ENCODE peak calls at places on chromosomes 5 and 9, in seven cellular contexts. One of them, this sample, is unnamed.

GRCh38 chr5:174608631-174609097 is 115.7 kb upstream of the MSX2 start:
- DNase-seq in keratinocyte: peak; percentile 40
- DNase-seq in neural crest cell: no peak
- DNase-seq in choroid plexus epithelial cell: no peak
- DNase-seq in endothelial cell: no peak
- DNase-seq in GM20000: no peak
- DNase-seq in tibial nerve: peak; percentile 14
- DNase-seq in this sample: no peak

GRCh38 chr5:22625451-22625850 is 227.7 kb downstream of the CDH12 start:
- DNase-seq in neural crest cell: no peak
- DNase-seq in endothelial cell: no peak
- DNase-seq in keratinocyte: no peak
- DNase-seq in tibial nerve: no peak
- DNase-seq in choroid plexus epithelial cell: no peak
- DNase-seq in GM20000: no peak
- DNase-seq in this sample: no peak

GRCh38 chr9:127976498-127976897 is 4.3 kb downstream of the EEIG1 start:
- DNase-seq in GM20000: no peak
- DNase-seq in neural crest cell: no peak
- DNase-seq in choroid plexus epithelial cell: no peak
- DNase-seq in keratinocyte: no peak
- DNase-seq in tibial nerve: no peak
- DNase-seq in endothelial cell: no peak
- DNase-seq in this sample: no peak

GRCh38 chr5:150017606-150018005 is 17.1 kb downstream of the HMGXB3 start:
- DNase-seq in keratinocyte: no peak
- DNase-seq in neural crest cell: no peak
- DNase-seq in tibial nerve: no peak
- DNase-seq in GM20000: no peak
- DNase-seq in endothelial cell: no peak
- DNase-seq in choroid plexus epithelial cell: no peak
- DNase-seq in this sample: no peak

GRCh38 chr9:114696814-114697544 is 15.0 kb upstream of the TEX48 start:
- DNase-seq in neural crest cell: no peak
- DNase-seq in choroid plexus epithelial cell: peak; percentile 34
- DNase-seq in endothelial cell: no peak
- DNase-seq in GM20000: peak; percentile 71
- DNase-seq in tibial nerve: no peak
- DNase-seq in keratinocyte: no peak
- DNase-seq in this sample: peak; percentile 71

GRCh38 chr5:135386886-135387628 is 12.0 kb downstream of the MACROH2A1 start:
- DNase-seq in keratinocyte: peak; percentile 83
- DNase-seq in GM20000: no peak
- DNase-seq in choroid plexus epithelial cell: peak; percentile 97
- DNase-seq in tibial nerve: peak; percentile 59
- DNase-seq in neural crest cell: no peak
- DNase-seq in endothelial cell: no peak
- DNase-seq in this sample: no peak

GRCh38 chr5:90558344-90559192 is at the start of gene ADGRV1:
- DNase-seq in choroid plexus epithelial cell: peak; percentile 42
- DNase-seq in neural crest cell: peak; percentile 85
- DNase-seq in keratinocyte: no peak
- DNase-seq in endothelial cell: peak; percentile 94
- DNase-seq in GM20000: peak; percentile 31
- DNase-seq in tibial nerve: peak; percentile 8
- DNase-seq in this sample: peak; percentile 28

GRCh38 chr5:136781464-136781863 is 416.1 kb upstream of the TRPC7 start:
- DNase-seq in tibial nerve: no peak
- DNase-seq in keratinocyte: no peak
- DNase-seq in GM20000: no peak
- DNase-seq in choroid plexus epithelial cell: peak; percentile 75
- DNase-seq in neural crest cell: no peak
- DNase-seq in endothelial cell: no peak
- DNase-seq in this sample: no peak

GRCh38 chr5:120436996-120437395 is 27.1 kb upstream of the PRR16 start:
- DNase-seq in endothelial cell: no peak
- DNase-seq in tibial nerve: no peak
- DNase-seq in choroid plexus epithelial cell: peak; percentile 38
- DNase-seq in GM20000: no peak
- DNase-seq in keratinocyte: no peak
- DNase-seq in neural crest cell: no peak
- DNase-seq in this sample: no peak

GRCh38 chr9:110351009-110351467 is 13.4 kb upstream of the TXNDC8 start:
- DNase-seq in choroid plexus epithelial cell: peak; percentile 64
- DNase-seq in GM20000: no peak
- DNase-seq in endothelial cell: no peak
- DNase-seq in keratinocyte: peak; percentile 45
- DNase-seq in tibial nerve: no peak
- DNase-seq in neural crest cell: no peak
- DNase-seq in this sample: no peak

GRCh38 chr9:127767909-127768331 is 10.5 kb downstream of the SH2D3C start:
- DNase-seq in GM20000: no peak
- DNase-seq in tibial nerve: no peak
- DNase-seq in endothelial cell: peak; percentile 47
- DNase-seq in keratinocyte: no peak
- DNase-seq in neural crest cell: no peak
- DNase-seq in choroid plexus epithelial cell: no peak
- DNase-seq in this sample: no peak

GRCh38 chr9:128705051-128705965 is 3.0 kb downstream of the PKN3 start:
- DNase-seq in tibial nerve: no peak
- DNase-seq in choroid plexus epithelial cell: no peak
- DNase-seq in neural crest cell: no peak
- DNase-seq in endothelial cell: no peak
- DNase-seq in keratinocyte: no peak
- DNase-seq in GM20000: no peak
- DNase-seq in this sample: no peak

GRCh38 chr9:27124151-27124550 is 15.1 kb downstream of the TEK start:
- DNase-seq in GM20000: no peak
- DNase-seq in choroid plexus epithelial cell: peak; percentile 58
- DNase-seq in endothelial cell: no peak
- DNase-seq in tibial nerve: no peak
- DNase-seq in neural crest cell: no peak
- DNase-seq in keratinocyte: no peak
- DNase-seq in this sample: no peak

GRCh38 chr5:22965960-22966359 is 112.8 kb upstream of the CDH12 start:
- DNase-seq in tibial nerve: no peak
- DNase-seq in keratinocyte: no peak
- DNase-seq in neural crest cell: no peak
- DNase-seq in GM20000: no peak
- DNase-seq in choroid plexus epithelial cell: no peak
- DNase-seq in endothelial cell: no peak
- DNase-seq in this sample: no peak

GRCh38 chr5:125093776-125094175 is 347.3 kb upstream of the ZNF608 start:
- DNase-seq in GM20000: no peak
- DNase-seq in keratinocyte: peak; percentile 71
- DNase-seq in tibial nerve: no peak
- DNase-seq in neural crest cell: no peak
- DNase-seq in choroid plexus epithelial cell: peak; percentile 73
- DNase-seq in endothelial cell: no peak
- DNase-seq in this sample: no peak

GRCh38 chr5:149740866-149741459 is 10.9 kb downstream of the PPARGC1B start:
- DNase-seq in endothelial cell: no peak
- DNase-seq in GM20000: no peak
- DNase-seq in neural crest cell: no peak
- DNase-seq in choroid plexus epithelial cell: no peak
- DNase-seq in tibial nerve: no peak
- DNase-seq in keratinocyte: no peak
- DNase-seq in this sample: no peak

GRCh38 chr5:83306572-83307241 is 164.8 kb upstream of the VCAN start:
- DNase-seq in endothelial cell: no peak
- DNase-seq in tibial nerve: peak; percentile 76
- DNase-seq in keratinocyte: peak; percentile 11
- DNase-seq in GM20000: peak; percentile 63
- DNase-seq in choroid plexus epithelial cell: peak; percentile 94
- DNase-seq in neural crest cell: no peak
- DNase-seq in this sample: peak; percentile 67

GRCh38 chr5:53246042-53246836 is 136.7 kb upstream of the MOCS2 start:
- DNase-seq in choroid plexus epithelial cell: peak; percentile 89
- DNase-seq in GM20000: no peak
- DNase-seq in keratinocyte: peak; percentile 68
- DNase-seq in tibial nerve: no peak
- DNase-seq in neural crest cell: no peak
- DNase-seq in endothelial cell: no peak
- DNase-seq in this sample: no peak

GRCh38 chr5:101783241-101784095 is 512.6 kb downstream of the SLCO4C1 start:
- DNase-seq in choroid plexus epithelial cell: no peak
- DNase-seq in tibial nerve: no peak
- DNase-seq in GM20000: no peak
- DNase-seq in neural crest cell: no peak
- DNase-seq in keratinocyte: no peak
- DNase-seq in endothelial cell: no peak
- DNase-seq in this sample: no peak

GRCh38 chr9:90032296-90033029 is 427.7 kb downstream of the GADD45G start:
- DNase-seq in endothelial cell: no peak
- DNase-seq in tibial nerve: no peak
- DNase-seq in choroid plexus epithelial cell: no peak
- DNase-seq in neural crest cell: no peak
- DNase-seq in GM20000: no peak
- DNase-seq in keratinocyte: no peak
- DNase-seq in this sample: no peak

GRCh38 chr9:135619599-135619886 is 19.8 kb downstream of the GLT6D1 start:
- DNase-seq in GM20000: no peak
- DNase-seq in endothelial cell: no peak
- DNase-seq in tibial nerve: no peak
- DNase-seq in choroid plexus epithelial cell: no peak
- DNase-seq in neural crest cell: no peak
- DNase-seq in keratinocyte: no peak
- DNase-seq in this sample: no peak

DNA sequence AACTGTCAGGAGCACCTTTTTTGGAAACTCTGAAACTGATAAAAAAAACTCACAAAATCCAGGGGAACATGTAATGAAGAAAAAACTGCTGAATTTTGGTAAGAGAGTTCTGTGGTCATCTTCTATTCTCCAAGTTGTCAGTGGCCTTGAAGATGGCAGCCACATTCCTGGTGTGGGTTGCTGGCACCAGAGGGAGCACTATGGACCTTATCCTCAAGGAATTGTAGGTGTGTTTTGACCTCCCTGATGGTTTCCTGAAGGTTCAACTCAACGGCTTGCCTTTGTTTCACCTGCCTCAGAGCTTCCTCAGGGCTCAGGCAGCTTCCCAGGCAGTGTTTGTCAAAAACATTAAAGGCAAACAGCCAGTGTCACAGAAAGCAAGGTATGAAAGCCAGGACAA is 2.2 kb upstream of the SLC38A9 start:
- DNase-seq in GM20000: no peak
- DNase-seq in endothelial cell: no peak
- DNase-seq in choroid plexus epithelial cell: no peak
- DNase-seq in neural crest cell: no peak
- DNase-seq in tibial nerve: no peak
- DNase-seq in keratinocyte: no peak
- DNase-seq in this sample: no peak
- TF ChIP-seq CTCF in GM20000: no peak
- TF ChIP-seq CTCF in endothelial cell: no peak
- TF ChIP-seq CTCF in choroid plexus epithelial cell: peak; percentile 4
- TF ChIP-seq CTCF in neural crest cell: no peak
- TF ChIP-seq CTCF in tibial nerve: no peak
- TF ChIP-seq CTCF in keratinocyte: no peak
- TF ChIP-seq CTCF in this sample: no peak

GRCh38 chr9:98488578-98489312 is 220.0 kb downstream of the GABBR2 start:
- DNase-seq in GM20000: no peak
- DNase-seq in neural crest cell: no peak
- DNase-seq in tibial nerve: no peak
- DNase-seq in keratinocyte: peak; percentile 46
- DNase-seq in endothelial cell: no peak
- DNase-seq in choroid plexus epithelial cell: peak; percentile 95
- DNase-seq in this sample: no peak
- TF ChIP-seq CTCF in GM20000: no peak
- TF ChIP-seq CTCF in neural crest cell: no peak
- TF ChIP-seq CTCF in tibial nerve: no peak
- TF ChIP-seq CTCF in keratinocyte: no peak
- TF ChIP-seq CTCF in endothelial cell: no peak
- TF ChIP-seq CTCF in choroid plexus epithelial cell: peak; percentile 22
- TF ChIP-seq CTCF in this sample: no peak

GRCh38 chr5:141003026-141003425 is 36.8 kb downstream of the PCDHAC2 start:
- DNase-seq in choroid plexus epithelial cell: no peak
- DNase-seq in keratinocyte: no peak
- DNase-seq in neural crest cell: no peak
- DNase-seq in tibial nerve: no peak
- DNase-seq in GM20000: no peak
- DNase-seq in endothelial cell: no peak
- DNase-seq in this sample: no peak
- TF ChIP-seq CTCF in choroid plexus epithelial cell: no peak
- TF ChIP-seq CTCF in keratinocyte: no peak
- TF ChIP-seq CTCF in neural crest cell: no peak
- TF ChIP-seq CTCF in tibial nerve: no peak
- TF ChIP-seq CTCF in GM20000: no peak
- TF ChIP-seq CTCF in endothelial cell: no peak
- TF ChIP-seq CTCF in this sample: no peak

GRCh38 chr5:43039115-43039467 is 1.0 kb downstream of the ANXA2R start:
- DNase-seq in neural crest cell: no peak
- DNase-seq in GM20000: no peak
- DNase-seq in choroid plexus epithelial cell: no peak
- DNase-seq in endothelial cell: no peak
- DNase-seq in keratinocyte: no peak
- DNase-seq in tibial nerve: no peak
- DNase-seq in this sample: no peak

GRCh38 chr5:43041131-43041668 is 1.1 kb upstream of the ANXA2R start:
- DNase-seq in GM20000: no peak
- DNase-seq in endothelial cell: no peak
- DNase-seq in neural crest cell: no peak
- DNase-seq in tibial nerve: no peak
- DNase-seq in choroid plexus epithelial cell: no peak
- DNase-seq in keratinocyte: no peak
- DNase-seq in this sample: no peak

GRCh38 chr5:43040287-43041098 is at the start of gene ANXA2R:
- DNase-seq in choroid plexus epithelial cell: peak; percentile 98
- DNase-seq in GM20000: peak; percentile 61
- DNase-seq in neural crest cell: peak; percentile 82
- DNase-seq in keratinocyte: peak; percentile 67
- DNase-seq in endothelial cell: peak; percentile 86
- DNase-seq in tibial nerve: peak; percentile 90
- DNase-seq in this sample: peak; percentile 57

GRCh38 chr5:43038523-43038989 is 1.6 kb downstream of the ANXA2R start:
- DNase-seq in choroid plexus epithelial cell: peak; percentile 80
- DNase-seq in keratinocyte: no peak
- DNase-seq in neural crest cell: no peak
- DNase-seq in GM20000: no peak
- DNase-seq in tibial nerve: no peak
- DNase-seq in endothelial cell: no peak
- DNase-seq in this sample: no peak

DNA sequence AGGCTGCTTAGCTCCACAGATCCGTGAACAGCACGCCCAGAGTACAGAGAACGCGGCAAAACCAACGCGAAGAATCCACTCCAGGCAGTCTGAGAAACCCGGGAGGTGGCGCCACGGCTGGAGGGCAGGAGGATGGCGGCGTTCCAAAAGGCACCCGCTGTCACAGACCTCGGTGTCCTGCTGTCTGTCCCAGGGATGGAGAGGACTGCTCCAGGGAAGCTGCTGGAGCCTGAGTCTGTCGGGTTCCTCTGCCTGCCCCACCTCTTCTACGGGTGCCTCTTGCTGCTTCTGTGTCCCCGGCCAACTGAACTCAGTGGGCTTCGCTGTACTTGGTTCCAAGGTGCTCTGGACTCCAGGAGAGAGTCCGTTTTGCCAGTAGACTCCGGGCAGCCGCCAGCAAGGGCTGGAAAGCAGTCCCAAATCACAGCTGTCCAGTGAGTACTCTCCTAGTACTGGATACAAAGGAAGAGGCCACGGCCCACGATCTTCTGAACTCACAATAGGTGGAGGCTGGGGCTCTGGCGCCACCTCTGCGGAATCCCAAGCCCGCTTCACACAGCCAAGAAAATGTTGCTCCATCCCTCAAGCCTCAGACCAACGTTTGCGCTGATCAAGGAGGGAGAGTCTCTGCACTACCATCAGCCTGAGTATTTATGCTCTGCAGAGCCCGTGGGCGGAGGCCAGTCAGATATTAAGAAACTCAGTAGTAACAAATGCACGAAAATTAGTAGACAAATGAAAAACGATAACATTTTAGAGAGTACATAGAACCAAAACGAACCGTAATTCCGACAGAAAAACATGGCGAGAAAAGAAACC is 442 bp downstream of the ANXA2R start:
- DNase-seq in neural crest cell: peak; percentile 52
- DNase-seq in endothelial cell: peak; percentile 63
- DNase-seq in tibial nerve: peak; percentile 66
- DNase-seq in GM20000: peak; percentile 39
- DNase-seq in choroid plexus epithelial cell: peak; percentile 86
- DNase-seq in keratinocyte: no peak
- DNase-seq in this sample: no peak
- TF ChIP-seq CTCF in neural crest cell: peak; percentile 39
- TF ChIP-seq CTCF in endothelial cell: no peak
- TF ChIP-seq CTCF in tibial nerve: no peak
- TF ChIP-seq CTCF in GM20000: peak; percentile 31
- TF ChIP-seq CTCF in choroid plexus epithelial cell: peak; percentile 42
- TF ChIP-seq CTCF in keratinocyte: no peak
- TF ChIP-seq CTCF in this sample: peak; percentile 43

This sample was measured in GM13977.